ENCODE peak calls at places on chromosomes 12 and 14, in eight cellular contexts. A, C, G, F, O, N, I and B are unnamed samples.

GRCh38 chr12:62640910-62641448 is 174.4 kb downstream of the MON2 start:
- DNase-seq in O (no peak), C (no peak), G (no peak), A (no peak), I (no peak), N (peak), F (no peak), B (peak)

GRCh38 chr12:45549503-45549902 is 180.0 kb upstream of the ARID2 start:
- DNase-seq in N (no peak), F (no peak), C (no peak), I (no peak), A (no peak), G (no peak), O (no peak), B (no peak)

GRCh38 chr14:68522510-68523325 is 270.1 kb downstream of the ZFP36L1 start:
- DNase-seq in C (no peak), A (no peak), I (no peak), G (peak), F (no peak), O (no peak), N (no peak), B (no peak)

GRCh38 chr14:100658514-100658886 is 68.2 kb upstream of the DLK1 start:
- DNase-seq in G (no peak), O (peak), F (no peak), A (no peak), I (no peak), N (no peak), C (no peak), B (no peak)

GRCh38 chr14:80364274-80364673 is 153.0 kb upstream of the DIO2 start:
- DNase-seq in F (no peak), G (no peak), A (no peak), I (peak), C (no peak), N (peak), O (no peak), B (no peak)

GRCh38 chr14:58298477-58298879 is at the start of gene ARID4A:
- DNase-seq in G (no peak), A (peak), O (peak), N (no peak), I (no peak), F (no peak), C (no peak), B (no peak)

GRCh38 chr12:48510111-48510510 is 15.3 kb upstream of the OR8S1 start:
- DNase-seq in N (no peak), A (no peak), C (no peak), O (no peak), G (no peak), I (no peak), F (no peak), B (no peak)

GRCh38 chr14:36208690-36209278 is 32.3 kb upstream of the PTCSC3 start:
- DNase-seq in I (no peak), G (no peak), A (no peak), F (no peak), N (no peak), O (peak), C (no peak), B (no peak)

GRCh38 chr12:88237954-88238353 is 95.8 kb downstream of the TMTC3 start:
- DNase-seq in N (peak), O (no peak), C (no peak), F (peak), I (no peak), G (no peak), A (no peak), B (no peak)

GRCh38 chr14:54219281-54220121 is 177.3 kb upstream of the CDKN3 start:
- DNase-seq in O (no peak), C (no peak), G (no peak), A (no peak), I (no peak), N (no peak), F (no peak), B (no peak)

GRCh38 chr12:121400332-121401139 is 618 bp downstream of the RNF34 start:
- DNase-seq in C (no peak), G (peak), O (peak), I (no peak), A (peak), F (no peak), N (peak), B (peak)

GRCh38 chr14:51014086-51014485 is 69.8 kb upstream of the PYGL start:
- DNase-seq in C (no peak), F (no peak), A (no peak), O (no peak), N (peak), I (peak), G (peak), B (no peak)

GRCh38 chr12:117111386-117112267 is 12.4 kb upstream of the TESC start:
- DNase-seq in G (no peak), C (no peak), I (no peak), O (no peak), N (no peak), F (no peak), A (no peak), B (no peak)

GRCh38 chr14:88895116-88895515 is 70.7 kb downstream of the TTC8 start:
- DNase-seq in G (no peak), A (no peak), C (no peak), F (peak), I (peak), N (peak), O (no peak), B (no peak)

GRCh38 chr12:54306925-54307731 is 6.3 kb upstream of the NFE2 start:
- DNase-seq in F (no peak), A (no peak), O (peak), G (peak), C (no peak), N (peak), I (peak), B (no peak)

GRCh38 chr14:57199911-57200310 is 68.8 kb downstream of the EXOC5 start:
- DNase-seq in O (no peak), C (no peak), G (no peak), A (no peak), I (no peak), N (peak), F (peak), B (no peak)

GRCh38 chr12:49357099-49357678 is 10.1 kb upstream of the SPATS2 start:
- DNase-seq in I (no peak), C (no peak), O (no peak), N (peak), F (peak), A (no peak), G (no peak), B (peak)

GRCh38 chr14:29461131-29461530 is 466.5 kb downstream of the PRKD1 start:
- DNase-seq in O (no peak), F (no peak), I (no peak), A (no peak), C (no peak), N (no peak), G (no peak), B (no peak)

GRCh38 chr12:122527478-122527944 is 462 bp downstream of the KNTC1 start:
- DNase-seq in I (no peak), F (no peak), G (no peak), N (peak), A (no peak), O (peak), C (no peak), B (no peak)

GRCh38 chr12:132618683-132619043 is at the start of gene P2RX2:
- DNase-seq in I (no peak), N (no peak), A (no peak), F (no peak), C (no peak), O (no peak), G (no peak), B (no peak)

GRCh38 chr14:38129192-38129591 is 78.5 kb upstream of the SSTR1 start:
- DNase-seq in O (no peak), C (no peak), F (no peak), I (no peak), A (no peak), N (no peak), G (no peak), B (no peak)

GRCh38 chr14:93063393-93063792 is 52.3 kb downstream of the ITPK1 start:
- DNase-seq in A (no peak), F (no peak), O (no peak), N (no peak), G (no peak), C (no peak), I (no peak), B (no peak)

GRCh38 chr14:35963209-35963608 is 137.1 kb downstream of the BRMS1L start:
- DNase-seq in O (no peak), G (no peak), C (no peak), F (no peak), A (no peak), I (no peak), N (no peak), B (peak)

GRCh38 chr14:68663385-68664076 is 129.3 kb downstream of the ZFP36L1 start:
- DNase-seq in G (peak), F (no peak), N (peak), A (no peak), C (no peak), I (peak), O (no peak), B (no peak)